ENCODE peak calls at places on chromosomes 4 and X, in six cellular contexts. One of them, this sample, is unnamed.
A peak's percentile ranks its signal among the peaks of the same experiment; 100 is the strongest.

GRCh38 chr4:151165205-151166000 is 66.0 kb downstream of the RPS3A start:
- DNase-seq in H9: no peak
- DNase-seq in GM13976: no peak
- DNase-seq in A549: no peak
- DNase-seq in fibroblast of mammary gland: no peak
- DNase-seq in lower leg skin: no peak
- DNase-seq in this sample: no peak

GRCh38 chr4:3177905-3178304 is 71.1 kb upstream of the MSANTD1 start:
- DNase-seq in H9: no peak
- DNase-seq in GM13976: no peak
- DNase-seq in A549: no peak
- DNase-seq in fibroblast of mammary gland: no peak
- DNase-seq in lower leg skin: no peak
- DNase-seq in this sample: no peak

GRCh38 chrX:10011991-10012390 is 44.8 kb downstream of the CLDN34 start:
- DNase-seq in H9: peak; percentile 44
- DNase-seq in GM13976: no peak
- DNase-seq in A549: peak; percentile 40
- DNase-seq in fibroblast of mammary gland: no peak
- DNase-seq in lower leg skin: no peak
- DNase-seq in this sample: no peak

GRCh38 chr4:125317526-125317880 is 2.7 kb downstream of the FAT4 start:
- DNase-seq in H9: peak; percentile 72
- DNase-seq in GM13976: peak; percentile 11
- DNase-seq in A549: peak; percentile 65
- DNase-seq in fibroblast of mammary gland: peak; percentile 68
- DNase-seq in lower leg skin: peak; percentile 30
- DNase-seq in this sample: peak; percentile 64

GRCh38 chr4:6840062-6840976 is 57.8 kb downstream of the KIAA0232 start:
- DNase-seq in H9: no peak
- DNase-seq in GM13976: no peak
- DNase-seq in A549: no peak
- DNase-seq in fibroblast of mammary gland: peak; percentile 73
- DNase-seq in lower leg skin: no peak
- DNase-seq in this sample: peak; percentile 6

GRCh38 chr4:108203377-108203776 is 34.6 kb upstream of the LEF1 start:
- DNase-seq in H9: no peak
- DNase-seq in GM13976: no peak
- DNase-seq in A549: no peak
- DNase-seq in fibroblast of mammary gland: no peak
- DNase-seq in lower leg skin: no peak
- DNase-seq in this sample: no peak

GRCh38 chr4:85086721-85087120 is 120.2 kb upstream of the WDFY3 start:
- DNase-seq in H9: no peak
- DNase-seq in GM13976: no peak
- DNase-seq in A549: no peak
- DNase-seq in fibroblast of mammary gland: no peak
- DNase-seq in lower leg skin: no peak
- DNase-seq in this sample: no peak

GRCh38 chr4:13645075-13645474 is 17.6 kb upstream of the BOD1L1 start:
- DNase-seq in H9: no peak
- DNase-seq in GM13976: no peak
- DNase-seq in A549: no peak
- DNase-seq in fibroblast of mammary gland: no peak
- DNase-seq in lower leg skin: no peak
- DNase-seq in this sample: no peak

GRCh38 chr4:89894654-89895652 is at the start of gene MMRN1:
- DNase-seq in H9: no peak
- DNase-seq in GM13976: peak; percentile 1
- DNase-seq in A549: no peak
- DNase-seq in fibroblast of mammary gland: no peak
- DNase-seq in lower leg skin: no peak
- DNase-seq in this sample: no peak

GRCh38 chrX:111519215-111519614 is 7.8 kb downstream of the SERTM2 start:
- DNase-seq in H9: no peak
- DNase-seq in GM13976: no peak
- DNase-seq in A549: no peak
- DNase-seq in fibroblast of mammary gland: peak; percentile 23
- DNase-seq in lower leg skin: no peak
- DNase-seq in this sample: peak; percentile 12

GRCh38 chr4:40934671-40935070 is 184.9 kb downstream of the NSUN7 start:
- DNase-seq in H9: no peak
- DNase-seq in GM13976: no peak
- DNase-seq in A549: no peak
- DNase-seq in fibroblast of mammary gland: no peak
- DNase-seq in lower leg skin: no peak
- DNase-seq in this sample: no peak

GRCh38 chrX:136847874-136848273 is 32.7 kb downstream of the RBMX start:
- DNase-seq in H9: no peak
- DNase-seq in GM13976: no peak
- DNase-seq in A549: no peak
- DNase-seq in fibroblast of mammary gland: no peak
- DNase-seq in lower leg skin: no peak
- DNase-seq in this sample: no peak

GRCh38 chr4:98659741-98660507 is 1.5 kb upstream of the TSPAN5 start:
- DNase-seq in H9: no peak
- DNase-seq in GM13976: no peak
- DNase-seq in A549: peak; percentile 36
- DNase-seq in fibroblast of mammary gland: peak; percentile 52
- DNase-seq in lower leg skin: no peak
- DNase-seq in this sample: no peak

GRCh38 chr4:766152-766515 is 59.8 kb downstream of the CPLX1 start:
- DNase-seq in H9: no peak
- DNase-seq in GM13976: no peak
- DNase-seq in A549: peak; percentile 29
- DNase-seq in fibroblast of mammary gland: peak; percentile 71
- DNase-seq in lower leg skin: no peak
- DNase-seq in this sample: no peak

GRCh38 chrX:1500701-1501624 is 36.0 kb downstream of the P2RY8 start:
- DNase-seq in H9: no peak
- DNase-seq in GM13976: peak; percentile 76
- DNase-seq in A549: no peak
- DNase-seq in fibroblast of mammary gland: no peak
- DNase-seq in lower leg skin: no peak
- DNase-seq in this sample: no peak

GRCh38 chr4:110970642-110971041 is 347.8 kb upstream of the PITX2 start:
- DNase-seq in H9: peak; percentile 73
- DNase-seq in GM13976: peak; percentile 1
- DNase-seq in A549: peak; percentile 51
- DNase-seq in fibroblast of mammary gland: peak; percentile 74
- DNase-seq in lower leg skin: no peak
- DNase-seq in this sample: peak; percentile 65

GRCh38 chr4:142565771-142566170 is 280.3 kb downstream of the INPP4B start:
- DNase-seq in H9: no peak
- DNase-seq in GM13976: no peak
- DNase-seq in A549: no peak
- DNase-seq in fibroblast of mammary gland: no peak
- DNase-seq in lower leg skin: no peak
- DNase-seq in this sample: no peak

GRCh38 chr4:148015058-148015457 is 283.2 kb downstream of the ARHGAP10 start:
- DNase-seq in H9: no peak
- DNase-seq in GM13976: no peak
- DNase-seq in A549: no peak
- DNase-seq in fibroblast of mammary gland: no peak
- DNase-seq in lower leg skin: no peak
- DNase-seq in this sample: no peak

GRCh38 chr4:165606465-165607205 is 227.8 kb downstream of the CPE start:
- DNase-seq in H9: no peak
- DNase-seq in GM13976: no peak
- DNase-seq in A549: no peak
- DNase-seq in fibroblast of mammary gland: no peak
- DNase-seq in lower leg skin: no peak
- DNase-seq in this sample: no peak
- TF ChIP-seq CTCF in H9: no peak
- TF ChIP-seq CTCF in GM13976: no peak
- TF ChIP-seq CTCF in A549: no peak
- TF ChIP-seq CTCF in fibroblast of mammary gland: no peak
- TF ChIP-seq CTCF in lower leg skin: no peak
- TF ChIP-seq CTCF in this sample: no peak

GRCh38 chrX:54640103-54640428 is 110.0 kb downstream of the GNL3L start:
- DNase-seq in H9: no peak
- DNase-seq in GM13976: no peak
- DNase-seq in A549: no peak
- DNase-seq in fibroblast of mammary gland: peak; percentile 1
- DNase-seq in lower leg skin: no peak
- DNase-seq in this sample: no peak
- TF ChIP-seq CTCF in H9: peak; percentile 8
- TF ChIP-seq CTCF in GM13976: no peak
- TF ChIP-seq CTCF in A549: no peak
- TF ChIP-seq CTCF in fibroblast of mammary gland: no peak
- TF ChIP-seq CTCF in lower leg skin: no peak
- TF ChIP-seq CTCF in this sample: no peak

DNA sequence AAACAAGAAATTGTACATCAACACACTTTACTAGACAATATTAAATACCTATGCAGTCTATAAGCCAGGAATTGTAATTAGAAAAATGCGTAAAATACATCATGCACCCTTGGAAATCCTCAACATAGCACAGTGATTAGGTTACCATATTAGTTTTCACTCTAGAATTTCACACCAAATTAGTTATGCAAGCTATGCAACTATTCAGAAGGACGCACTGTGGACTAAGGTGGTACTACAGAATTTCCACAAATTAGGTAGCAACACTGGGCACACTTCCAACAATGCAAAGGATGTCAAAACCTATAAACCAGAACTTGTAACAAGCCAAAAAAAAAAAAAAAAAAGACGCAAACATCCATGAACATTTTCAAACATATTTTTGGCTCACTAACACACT is 71.1 kb upstream of the ZCCHC13 start:
- DNase-seq in H9: no peak
- DNase-seq in GM13976: no peak
- DNase-seq in A549: peak; percentile 43
- DNase-seq in fibroblast of mammary gland: peak; percentile 45
- DNase-seq in lower leg skin: no peak
- DNase-seq in this sample: no peak
- TF ChIP-seq CTCF in H9: peak; percentile 48
- TF ChIP-seq CTCF in GM13976: no peak
- TF ChIP-seq CTCF in A549: no peak
- TF ChIP-seq CTCF in fibroblast of mammary gland: no peak
- TF ChIP-seq CTCF in lower leg skin: no peak
- TF ChIP-seq CTCF in this sample: no peak

GRCh38 chr4:154416183-154416543 is 75.4 kb downstream of the DCHS2 start:
- DNase-seq in H9: peak; percentile 74
- DNase-seq in GM13976: no peak
- DNase-seq in A549: peak; percentile 6
- DNase-seq in fibroblast of mammary gland: no peak
- DNase-seq in lower leg skin: no peak
- DNase-seq in this sample: peak; percentile 58
- TF ChIP-seq CTCF in H9: peak; percentile 49
- TF ChIP-seq CTCF in GM13976: peak; percentile 3
- TF ChIP-seq CTCF in A549: peak; percentile 25
- TF ChIP-seq CTCF in fibroblast of mammary gland: no peak
- TF ChIP-seq CTCF in lower leg skin: no peak
- TF ChIP-seq CTCF in this sample: peak; percentile 7

GRCh38 chrX:54534271-54534670 is 4.3 kb downstream of the GNL3L start:
- DNase-seq in H9: no peak
- DNase-seq in GM13976: no peak
- DNase-seq in A549: no peak
- DNase-seq in fibroblast of mammary gland: no peak
- DNase-seq in lower leg skin: no peak
- DNase-seq in this sample: no peak

GRCh38 chrX:54530358-54530900 is 410 bp downstream of the GNL3L start:
- DNase-seq in H9: no peak
- DNase-seq in GM13976: no peak
- DNase-seq in A549: no peak
- DNase-seq in fibroblast of mammary gland: no peak
- DNase-seq in lower leg skin: peak; percentile 13
- DNase-seq in this sample: peak; percentile 5

GRCh38 chrX:54529166-54529558 is 857 bp upstream of the GNL3L start:
- DNase-seq in H9: no peak
- DNase-seq in GM13976: no peak
- DNase-seq in A549: no peak
- DNase-seq in fibroblast of mammary gland: no peak
- DNase-seq in lower leg skin: no peak
- DNase-seq in this sample: no peak

GRCh38 chrX:54529559-54530357 is at the start of gene GNL3L:
- DNase-seq in H9: peak; percentile 89
- DNase-seq in GM13976: peak; percentile 87
- DNase-seq in A549: peak; percentile 92
- DNase-seq in fibroblast of mammary gland: peak; percentile 79
- DNase-seq in lower leg skin: peak; percentile 83
- DNase-seq in this sample: peak; percentile 76
- TF ChIP-seq CTCF in H9: no peak
- TF ChIP-seq CTCF in GM13976: no peak
- TF ChIP-seq CTCF in A549: no peak
- TF ChIP-seq CTCF in fibroblast of mammary gland: no peak
- TF ChIP-seq CTCF in lower leg skin: no peak
- TF ChIP-seq CTCF in this sample: no peak

DNA sequence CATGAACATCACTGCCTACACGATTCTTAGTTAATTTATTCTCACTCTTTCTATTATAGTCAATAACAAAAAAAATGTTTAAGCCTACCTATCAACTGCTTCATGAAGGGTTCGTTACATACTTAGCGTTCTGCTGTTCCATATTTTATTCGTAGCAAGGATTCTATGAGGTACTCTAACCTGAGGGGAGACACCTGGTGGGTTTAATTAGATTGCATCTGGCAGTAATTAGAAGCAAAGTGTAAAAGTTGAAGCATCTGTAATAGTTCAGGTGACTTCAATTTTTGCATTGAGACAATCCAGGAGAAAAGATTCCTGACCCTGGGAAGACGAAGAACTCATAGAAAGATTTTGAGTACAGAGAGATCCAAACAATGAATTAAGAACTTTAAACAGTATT is 1655.8 kb upstream of the TENM3 start:
- DNase-seq in H9: no peak
- DNase-seq in GM13976: no peak
- DNase-seq in A549: no peak
- DNase-seq in fibroblast of mammary gland: no peak
- DNase-seq in lower leg skin: no peak
- DNase-seq in this sample: no peak
- TF ChIP-seq CTCF in H9: peak; percentile 57
- TF ChIP-seq CTCF in GM13976: no peak
- TF ChIP-seq CTCF in A549: no peak
- TF ChIP-seq CTCF in fibroblast of mammary gland: no peak
- TF ChIP-seq CTCF in lower leg skin: no peak
- TF ChIP-seq CTCF in this sample: peak; percentile 19

GRCh38 chrX:153924149-153924861 is 1.8 kb downstream of the ARHGAP4 start:
- DNase-seq in H9: no peak
- DNase-seq in GM13976: no peak
- DNase-seq in A549: peak; percentile 65
- DNase-seq in fibroblast of mammary gland: peak; percentile 33
- DNase-seq in lower leg skin: no peak
- DNase-seq in this sample: no peak
- TF ChIP-seq CTCF in H9: peak; percentile 34
- TF ChIP-seq CTCF in GM13976: peak; percentile 9
- TF ChIP-seq CTCF in A549: no peak
- TF ChIP-seq CTCF in fibroblast of mammary gland: peak; percentile 8
- TF ChIP-seq CTCF in lower leg skin: no peak
- TF ChIP-seq CTCF in this sample: no peak

DNA sequence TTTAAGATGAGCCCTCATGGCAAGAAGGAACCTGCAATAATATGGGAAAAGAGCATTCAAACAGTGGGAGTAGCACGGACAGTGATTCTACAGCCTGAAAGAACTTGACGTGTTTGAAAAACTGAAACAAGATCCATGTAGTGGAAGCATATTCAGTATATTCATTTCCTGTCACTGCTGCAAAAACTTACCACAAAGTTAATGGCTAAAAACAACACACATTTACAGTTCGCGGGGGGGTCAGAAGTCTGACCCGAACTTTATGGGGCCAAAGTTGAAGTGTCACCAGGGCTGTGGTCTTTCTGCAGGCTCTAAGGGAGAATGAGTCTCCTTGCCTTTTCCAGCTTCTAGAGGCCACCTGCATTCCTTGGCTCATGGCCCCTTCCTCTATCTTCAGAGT is 52.6 kb upstream of the ARX start:
- DNase-seq in H9: no peak
- DNase-seq in GM13976: no peak
- DNase-seq in A549: no peak
- DNase-seq in fibroblast of mammary gland: no peak
- DNase-seq in lower leg skin: no peak
- DNase-seq in this sample: no peak
- TF ChIP-seq CTCF in H9: no peak
- TF ChIP-seq CTCF in GM13976: no peak
- TF ChIP-seq CTCF in A549: no peak
- TF ChIP-seq CTCF in fibroblast of mammary gland: no peak
- TF ChIP-seq CTCF in lower leg skin: no peak
- TF ChIP-seq CTCF in this sample: no peak